ENCODE peak calls at places on chromosomes 12 and 14, in eight cellular contexts. E is stomach; Z is stimulated activated CD4-positive, alpha-beta T cell treated with anti-CD3 and anti-CD28 coated beads, TNF-alpha, amount 100 ng/mL, for 4 hours; U is NCI-H1092 treated with DMSO at 0.1 percent for 48 hours; R is stimulated activated naive CD4-positive, alpha-beta T cell treated with Interleukin-2 at 50 U/mL for 16 hours; B is smooth muscle cell of the brain vasculature; A is WERI-Rb-1; O is AG08396. Q is an unnamed sample.

GRCh38 chr12:65998536-65999530 is 131.7 kb downstream of the LLPH start:
- DNase-seq in U (no peak), B (no peak), Z (no peak), A (no peak), E (no peak), O (no peak), R (no peak), Q (no peak)

GRCh38 chr12:39252628-39253027 is 190.3 kb downstream of the KIF21A start:
- DNase-seq in A (no peak), E (no peak), U (no peak), B (no peak), R (no peak), O (no peak), Z (no peak), Q (no peak)

GRCh38 chr14:23130875-23131274 is 11.8 kb upstream of the CEBPE start:
- DNase-seq in R (no peak), U (no peak), O (no peak), B (no peak), Z (no peak), E (no peak), A (no peak), Q (no peak)

GRCh38 chr12:43338848-43339526 is 213.0 kb downstream of the ADAMTS20 start:
- DNase-seq in Z (no peak), R (no peak), E (no peak), O (peak; percentile 54), U (no peak), B (peak; percentile 80), A (peak; percentile 38), Q (no peak)

GRCh38 chr14:89952581-89952980 is 1.9 kb downstream of the EFCAB11 start:
- DNase-seq in Z (no peak), E (no peak), B (no peak), A (peak; percentile 60), U (no peak), R (no peak), O (no peak), Q (no peak)

GRCh38 chr12:104281636-104282035 is 21.9 kb upstream of the EID3 start:
- DNase-seq in O (no peak), A (no peak), U (no peak), Z (no peak), R (no peak), E (no peak), B (no peak), Q (no peak)

GRCh38 chr12:116466536-116466935 is 92.6 kb upstream of the MAP1LC3B2 start:
- DNase-seq in R (no peak), O (no peak), A (peak; percentile 21), Z (no peak), B (no peak), U (no peak), E (no peak), Q (no peak)

GRCh38 chr12:10363665-10363921 is 26.2 kb downstream of the KLRK1 start:
- DNase-seq in Z (no peak), R (no peak), E (no peak), O (no peak), A (no peak), B (no peak), U (no peak), Q (no peak)

GRCh38 chr12:87779016-87779415 is 250.2 kb downstream of the C12orf50 start:
- DNase-seq in B (no peak), A (no peak), E (no peak), R (no peak), O (no peak), Z (no peak), U (no peak), Q (no peak)

GRCh38 chr12:69739287-69740191 is 879 bp downstream of the RAB3IP start:
- DNase-seq in R (peak; percentile 60), O (peak; percentile 39), A (peak; percentile 45), B (no peak), U (peak; percentile 44), E (peak; percentile 73), Z (peak; percentile 37), Q (peak; percentile 64)

GRCh38 chr12:45622210-45622937 is 107.1 kb upstream of the ARID2 start:
- DNase-seq in E (no peak), Z (no peak), O (no peak), R (no peak), U (no peak), B (no peak), A (no peak), Q (no peak)

GRCh38 chr12:99027491-99027890 is 382.4 kb downstream of the APAF1 start:
- DNase-seq in A (no peak), R (no peak), Z (no peak), B (no peak), U (no peak), E (no peak), O (no peak), Q (no peak)

GRCh38 chr12:19482551-19483109 is 43.3 kb downstream of the AEBP2 start:
- DNase-seq in A (no peak), U (no peak), Z (peak; percentile 19), O (no peak), B (no peak), E (no peak), R (peak; percentile 71), Q (peak; percentile 61)

GRCh38 chr12:111304642-111305071 is 64.2 kb downstream of the PHETA1 start:
- DNase-seq in R (no peak), Z (peak; percentile 11), A (peak; percentile 47), E (no peak), B (no peak), U (no peak), O (no peak), Q (peak; percentile 61)

GRCh38 chr14:72040528-72040927 is 108.3 kb downstream of the RGS6 start:
- DNase-seq in A (no peak), R (no peak), B (no peak), U (no peak), E (no peak), O (no peak), Z (no peak), Q (no peak)

GRCh38 chr14:25381498-25381897 is 331.6 kb upstream of the STXBP6 start:
- DNase-seq in O (no peak), Z (no peak), E (no peak), R (no peak), A (no peak), B (no peak), U (no peak), Q (no peak)

GRCh38 chr12:113048716-113049127 is 7.8 kb upstream of the DTX1 start:
- DNase-seq in B (no peak), O (peak; percentile 86), Z (no peak), A (peak; percentile 76), U (peak; percentile 82), E (peak; percentile 57), R (peak; percentile 32), Q (no peak)

GRCh38 chr14:102867826-102868580 is 54.5 kb upstream of the AMN start:
- DNase-seq in U (no peak), A (no peak), E (no peak), R (no peak), O (no peak), Z (no peak), B (no peak), Q (no peak)

GRCh38 chr12:57694459-57695019 is 607 bp downstream of the OS9 start:
- DNase-seq in Z (no peak), E (no peak), B (no peak), A (peak; percentile 42), O (no peak), U (peak; percentile 3), R (no peak), Q (no peak)

GRCh38 chr12:70045036-70045435 is 198.2 kb upstream of the CNOT2 start:
- DNase-seq in Z (no peak), U (no peak), B (no peak), R (no peak), O (no peak), A (no peak), E (no peak), Q (no peak)

GRCh38 chr12:51953011-51953568 is 1.6 kb downstream of the ACVR1B start:
- DNase-seq in B (no peak), E (no peak), Z (no peak), R (no peak), U (no peak), O (no peak), A (peak; percentile 43), Q (no peak)

GRCh38 chr14:81211844-81212243 is 8.9 kb downstream of the GTF2A1 start:
- DNase-seq in Z (no peak), O (peak; percentile 16), U (peak; percentile 8), A (peak; percentile 11), E (no peak), B (no peak), R (no peak), Q (no peak)

GRCh38 chr12:59005195-59005961 is 85.1 kb upstream of the LRIG3 start:
- DNase-seq in O (no peak), U (no peak), B (peak; percentile 37), Z (no peak), E (no peak), R (no peak), A (no peak), Q (no peak)

GRCh38 chr14:22781606-22782000 is 15.1 kb downstream of the OXA1L start:
- DNase-seq in B (no peak), R (no peak), Z (no peak), A (no peak), E (no peak), O (peak; percentile 17), U (no peak), Q (no peak)

GRCh38 chr12:109968032-109968420 is 28.1 kb downstream of the GIT2 start:
- DNase-seq in A (no peak), B (no peak), R (no peak), E (no peak), Z (no peak), O (no peak), U (no peak), Q (no peak)

GRCh38 chr14:91286530-91286937 is 42.0 kb upstream of the GPR68 start:
- DNase-seq in R (peak; percentile 66), E (peak; percentile 82), B (peak; percentile 62), Z (peak; percentile 78), U (peak; percentile 65), O (peak; percentile 87), A (peak; percentile 81), Q (peak; percentile 89)

GRCh38 chr14:99682809-99683618 is 1.1 kb upstream of the CYP46A1 start:
- DNase-seq in E (peak; percentile 84), O (peak; percentile 85), B (peak; percentile 32), R (peak; percentile 81), A (peak; percentile 87), Z (peak; percentile 79), U (peak; percentile 68), Q (no peak)

GRCh38 chr12:131091976-131092691 is 138.4 kb downstream of the ADGRD1 start:
- DNase-seq in O (no peak), U (no peak), R (no peak), E (no peak), B (no peak), A (no peak), Z (no peak), Q (no peak)

GRCh38 chr12:46898152-46898931 is 72.5 kb upstream of the SLC38A4 start:
- DNase-seq in A (no peak), Z (no peak), B (no peak), U (no peak), O (no peak), E (no peak), R (no peak), Q (no peak)

GRCh38 chr12:60172266-60172665 is 576.4 kb downstream of the SLC16A7 start:
- DNase-seq in O (no peak), A (no peak), Z (no peak), B (no peak), E (no peak), R (no peak), U (no peak), Q (no peak)

GRCh38 chr12:27979145-27979544 is 6.6 kb upstream of the PTHLH start:
- DNase-seq in E (no peak), B (no peak), O (peak; percentile 18), U (no peak), A (no peak), R (no peak), Z (no peak), Q (no peak)

GRCh38 chr12:120265483-120266179 is at the start of gene PXN:
- DNase-seq in Z (peak; percentile 91), O (peak; percentile 98), B (no peak), U (peak; percentile 39), A (peak; percentile 82), R (peak; percentile 85), E (peak; percentile 93), Q (no peak)

GRCh38 chr14:79487632-79488031 is 723.7 kb downstream of the DIO2 start:
- DNase-seq in B (no peak), A (no peak), U (no peak), O (no peak), Z (no peak), R (no peak), E (no peak), Q (no peak)

GRCh38 chr14:31194095-31194494 is 13.5 kb downstream of the HECTD1 start:
- DNase-seq in B (no peak), A (no peak), Z (no peak), R (no peak), E (no peak), U (no peak), O (no peak), Q (no peak)